ENCODE peak calls at places on chromosomes 7 and 10, in ten cellular contexts. A is brain microvascular endothelial cell, U is heart right ventricle, D is bronchial epithelial cell, Z is aorta, C is MM.1S, P is SJSA1, W is GM23248, Y is neural progenitor cell, N is foreskin keratinocyte. T is an unnamed sample.

GRCh38 chr10:79159785-79160184 is 91.0 kb downstream of the ZMIZ1 start:
- DNase-seq in A (peak; percentile 57), U (peak; percentile 73), D (no peak), Z (peak; percentile 88), C (no peak), P (no peak), W (peak; percentile 92), Y (no peak), N (no peak), T (no peak)

GRCh38 chr10:22429981-22430421 is 84.7 kb downstream of the SPAG6 start:
- DNase-seq in A (no peak), U (no peak), D (no peak), Z (no peak), C (no peak), P (no peak), W (no peak), Y (no peak), N (no peak), T (no peak)

GRCh38 chr7:115177832-115178231 is 255.9 kb downstream of the MDFIC start:
- DNase-seq in A (no peak), U (no peak), D (no peak), Z (no peak), C (no peak), P (no peak), W (no peak), Y (no peak), N (no peak), T (no peak)

GRCh38 chr7:41915861-41916260 is 213.0 kb upstream of the INHBA start:
- DNase-seq in A (no peak), U (no peak), D (no peak), Z (no peak), C (no peak), P (peak; percentile 50), W (peak; percentile 23), Y (no peak), N (no peak), T (no peak)

GRCh38 chr7:52584041-52584440 is 451.4 kb upstream of the POM121L12 start:
- DNase-seq in A (no peak), U (no peak), D (no peak), Z (no peak), C (no peak), P (no peak), W (no peak), Y (no peak), N (no peak), T (no peak)

GRCh38 chr10:21285742-21286311 is 239.7 kb downstream of the SKIDA1 start:
- DNase-seq in A (peak; percentile 22), U (no peak), D (peak; percentile 60), Z (no peak), C (no peak), P (peak; percentile 88), W (peak; percentile 7), Y (no peak), N (no peak), T (no peak)

GRCh38 chr10:132054564-132054963 is 11.2 kb upstream of the JAKMIP3 start:
- DNase-seq in A (no peak), U (no peak), D (no peak), Z (no peak), C (no peak), P (no peak), W (peak; percentile 26), Y (peak; percentile 79), N (no peak), T (no peak)

GRCh38 chr7:55573526-55573925 is 1.2 kb upstream of the VOPP1 start:
- DNase-seq in A (no peak), U (no peak), D (peak; percentile 33), Z (no peak), C (no peak), P (no peak), W (peak; percentile 48), Y (no peak), N (no peak), T (peak; percentile 19)

GRCh38 chr7:27189560-27190283 is 4.7 kb upstream of the HOXA11 start:
- DNase-seq in A (no peak), U (no peak), D (no peak), Z (peak; percentile 20), C (no peak), P (no peak), W (no peak), Y (no peak), N (no peak), T (no peak)

GRCh38 chr7:40194743-40195142 is 59.9 kb downstream of the SUGCT start:
- DNase-seq in A (peak; percentile 63), U (no peak), D (peak; percentile 46), Z (no peak), C (no peak), P (no peak), W (peak; percentile 80), Y (no peak), N (peak; percentile 84), T (no peak)

GRCh38 chr7:140360697-140361229 is 37.6 kb downstream of the SLC37A3 start:
- DNase-seq in A (no peak), U (no peak), D (no peak), Z (no peak), C (no peak), P (no peak), W (no peak), Y (no peak), N (no peak), T (no peak)

GRCh38 chr10:79179404-79180309 is 110.9 kb downstream of the ZMIZ1 start:
- DNase-seq in A (no peak), U (peak; percentile 17), D (no peak), Z (no peak), C (no peak), P (no peak), W (peak; percentile 53), Y (peak; percentile 92), N (no peak), T (no peak)

GRCh38 chr7:105298439-105298894 is 90.3 kb downstream of the SRPK2 start:
- DNase-seq in A (no peak), U (no peak), D (no peak), Z (no peak), C (peak; percentile 87), P (no peak), W (no peak), Y (peak; percentile 18), N (no peak), T (peak; percentile 23)

GRCh38 chr10:14356921-14357320 is 26.2 kb upstream of the FRMD4A start:
- DNase-seq in A (peak; percentile 40), U (no peak), D (peak; percentile 7), Z (no peak), C (no peak), P (no peak), W (peak; percentile 6), Y (no peak), N (no peak), T (no peak)

DNA sequence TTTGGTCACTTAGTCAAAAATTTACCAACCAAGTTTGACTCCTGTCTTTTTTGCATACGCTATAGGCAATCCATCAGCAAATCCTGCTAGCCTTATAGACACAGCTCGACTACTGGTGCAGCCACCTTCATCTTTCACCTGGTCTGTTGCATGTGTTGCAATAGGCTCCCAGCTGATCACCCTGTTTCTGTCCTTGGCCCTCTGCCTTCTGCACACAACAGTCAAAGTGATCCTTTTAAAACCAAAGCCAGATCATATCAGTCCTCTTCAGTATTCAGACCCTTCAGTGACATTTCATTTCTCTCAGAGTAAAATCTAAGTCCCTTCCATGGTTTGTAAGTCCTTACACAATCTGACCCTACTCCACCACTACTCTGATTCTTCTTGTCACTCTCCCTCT is 10.9 kb upstream of the CDK6 start:
- DNase-seq in A (no peak), U (no peak), D (no peak), Z (no peak), C (no peak), P (no peak), W (no peak), Y (no peak), N (no peak), T (no peak)
- H3K27me3 ChIP-seq in A (no peaks in the 10 kb centered on the region), U (no peaks in the 10 kb centered on the region), D (no peaks in the 10 kb centered on the region), Z (no peaks in the 10 kb centered on the region), C (no peaks in the 10 kb centered on the region), P (no peaks in the 10 kb centered on the region), W (no peaks in the 10 kb centered on the region), Y (no peaks in the 10 kb centered on the region), N (no peaks in the 10 kb centered on the region), T (no peaks in the 10 kb centered on the region)

GRCh38 chr10:96201525-96201924 is 69.8 kb downstream of the BLNK start:
- DNase-seq in A (no peak), U (no peak), D (no peak), Z (no peak), C (no peak), P (no peak), W (no peak), Y (no peak), N (no peak), T (no peak)
- H3K27me3 ChIP-seq in A (no peaks in the 10 kb centered on the region), U (peaks cover 4% of the 10 kb centered on the region), D (no peaks in the 10 kb centered on the region), Z (no peaks in the 10 kb centered on the region), C (no peaks in the 10 kb centered on the region), P (no peaks in the 10 kb centered on the region), W (no peaks in the 10 kb centered on the region), Y (no peaks in the 10 kb centered on the region), N (no peaks in the 10 kb centered on the region), T (no peaks in the 10 kb centered on the region)

DNA sequence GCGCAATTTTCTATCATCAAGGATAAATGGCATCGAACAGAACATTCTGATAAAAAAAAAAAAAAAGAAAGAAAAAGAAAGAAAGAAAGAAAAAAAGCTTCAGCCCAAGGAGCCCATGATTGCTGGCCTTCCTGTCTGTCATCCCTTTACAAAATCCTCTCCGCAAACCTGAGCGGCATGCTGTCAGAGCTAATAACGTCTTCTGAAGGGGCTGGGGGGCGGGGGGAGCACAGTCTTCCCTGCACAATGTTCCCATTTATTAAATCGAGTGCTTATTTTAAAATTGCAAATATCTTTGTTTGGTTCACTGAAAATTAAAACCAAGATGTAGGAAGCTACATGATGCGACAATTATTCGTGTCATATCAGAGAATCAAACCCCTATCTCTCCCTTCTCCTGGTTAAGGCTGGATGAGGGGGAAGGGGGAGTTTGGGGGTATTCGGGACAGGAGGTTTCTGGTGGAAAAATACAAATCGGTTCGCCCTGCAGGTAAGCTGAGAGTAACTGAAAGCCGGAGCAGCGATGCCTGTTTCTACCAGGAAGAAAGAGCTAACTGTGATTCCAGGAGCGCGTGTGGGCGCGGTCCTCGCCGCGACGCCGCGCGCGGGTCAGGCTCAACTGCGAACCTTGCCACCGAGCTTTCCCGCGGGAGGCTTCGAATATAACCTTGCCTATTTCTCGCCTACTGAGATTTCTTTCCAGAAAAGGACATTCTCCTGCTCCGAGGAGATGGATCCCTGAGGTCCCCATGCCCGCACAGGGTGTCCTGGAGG is 13.3 kb upstream of the DLX6 start:
- DNase-seq in A (no peak), U (no peak), D (no peak), Z (no peak), C (no peak), P (no peak), W (no peak), Y (peak; percentile 33), N (no peak), T (no peak)
- H3K27me3 ChIP-seq in A (peaks cover 87% of the 10 kb centered on the region), U (peaks cover 100% of the 10 kb centered on the region), D (peaks cover 56% of the 10 kb centered on the region), Z (no peaks in the 10 kb centered on the region), C (no peaks in the 10 kb centered on the region), P (no peaks in the 10 kb centered on the region), W (peaks cover 89% of the 10 kb centered on the region), Y (peaks cover 100% of the 10 kb centered on the region), N (peaks cover 68% of the 10 kb centered on the region), T (peaks cover 8% of the 10 kb centered on the region)

GRCh38 chr10:133087679-133088523 is at the start of gene ADGRA1:
- DNase-seq in A (no peak), U (no peak), D (no peak), Z (no peak), C (no peak), P (no peak), W (peak; percentile 22), Y (peak; percentile 87), N (no peak), T (no peak)
- H3K27me3 ChIP-seq in A (peaks cover 39% of the 10 kb centered on the region), U (peaks cover 92% of the 10 kb centered on the region), D (no peaks in the 10 kb centered on the region), Z (no peaks in the 10 kb centered on the region), C (peaks cover 24% of the 10 kb centered on the region), P (peaks cover 82% of the 10 kb centered on the region), W (peaks cover 60% of the 10 kb centered on the region), Y (peaks cover 86% of the 10 kb centered on the region), N (peaks cover 29% of the 10 kb centered on the region), T (no peaks in the 10 kb centered on the region)

T was measured in naive thymus-derived CD4-positive, alpha-beta T cell.